ENCODE peak calls at places on chromosomes 7 and 10, in six cellular contexts. Y is PC-9; K is neuronal stem cell; A is CD8-positive, alpha-beta memory T cell; O is neural progenitor cell; Q is fibroblast of lung. E is an unnamed sample.

GRCh38 chr7:34748244-34749039 is 90.4 kb downstream of the NPSR1 start:
- DNase-seq in Y (peak; percentile 99), K (no peak), A (no peak), O (no peak), Q (peak; percentile 38), E (peak; percentile 18)

GRCh38 chr10:104472957-104473745 is 119.5 kb downstream of the CFAP58 start:
- DNase-seq in Y (no peak), K (no peak), A (no peak), O (no peak), Q (no peak), E (no peak)

GRCh38 chr7:24739306-24739705 is 18.0 kb downstream of the GSDME start:
- DNase-seq in Y (no peak), K (no peak), A (no peak), O (no peak), Q (no peak), E (no peak)

GRCh38 chr7:158255558-158255957 is 332.1 kb downstream of the PTPRN2 start:
- DNase-seq in Y (no peak), K (no peak), A (no peak), O (no peak), Q (no peak), E (no peak)

GRCh38 chr7:133056370-133057238 is 25.3 kb downstream of the CHCHD3 start:
- DNase-seq in Y (no peak), K (no peak), A (no peak), O (no peak), Q (no peak), E (no peak)

GRCh38 chr10:36373424-36374096 is 731.5 kb upstream of the FZD8 start:
- DNase-seq in Y (no peak), K (no peak), A (no peak), O (peak; percentile 5), Q (no peak), E (no peak)

GRCh38 chr7:154584352-154585252 is 418.3 kb downstream of the PAXIP1 start:
- DNase-seq in Y (no peak), K (no peak), A (no peak), O (peak; percentile 28), Q (no peak), E (no peak)

GRCh38 chr7:13144622-13145021 is 457.2 kb downstream of the ARL4A start:
- DNase-seq in Y (no peak), K (no peak), A (no peak), O (no peak), Q (peak; percentile 96), E (no peak)

GRCh38 chr10:124521429-124521871 is 59.8 kb downstream of the LHPP start:
- DNase-seq in Y (no peak), K (no peak), A (no peak), O (peak; percentile 1), Q (no peak), E (no peak)

GRCh38 chr10:24825551-24825950 is 101.9 kb upstream of the ARHGAP21 start:
- DNase-seq in Y (no peak), K (no peak), A (no peak), O (no peak), Q (peak; percentile 49), E (no peak)

GRCh38 chr7:109343662-109344061 is 774.0 kb downstream of the DNAJB9 start:
- DNase-seq in Y (no peak), K (no peak), A (no peak), O (no peak), Q (peak; percentile 5), E (no peak)

GRCh38 chr7:68699090-68699711 is 899.1 kb upstream of the AUTS2 start:
- DNase-seq in Y (peak; percentile 95), K (no peak), A (no peak), O (no peak), Q (peak; percentile 56), E (no peak)
- H3K4me3 ChIP-seq in Y (peak overlapping the region; percentile 5), K (no peak overlapping the region), A (no peak overlapping the region), O (no peak overlapping the region), Q (no peak overlapping the region), E (no peak overlapping the region)

GRCh38 chr7:16463520-16463919 is 2.0 kb downstream of the SOSTDC1 start:
- DNase-seq in Y (no peak), K (no peak), A (no peak), O (no peak), Q (no peak), E (no peak)
- H3K4me3 ChIP-seq in Y (no peak overlapping the region), K (peak overlapping the region; percentile 53), A (no peak overlapping the region), O (no peak overlapping the region), Q (no peak overlapping the region), E (no peak overlapping the region)

DNA sequence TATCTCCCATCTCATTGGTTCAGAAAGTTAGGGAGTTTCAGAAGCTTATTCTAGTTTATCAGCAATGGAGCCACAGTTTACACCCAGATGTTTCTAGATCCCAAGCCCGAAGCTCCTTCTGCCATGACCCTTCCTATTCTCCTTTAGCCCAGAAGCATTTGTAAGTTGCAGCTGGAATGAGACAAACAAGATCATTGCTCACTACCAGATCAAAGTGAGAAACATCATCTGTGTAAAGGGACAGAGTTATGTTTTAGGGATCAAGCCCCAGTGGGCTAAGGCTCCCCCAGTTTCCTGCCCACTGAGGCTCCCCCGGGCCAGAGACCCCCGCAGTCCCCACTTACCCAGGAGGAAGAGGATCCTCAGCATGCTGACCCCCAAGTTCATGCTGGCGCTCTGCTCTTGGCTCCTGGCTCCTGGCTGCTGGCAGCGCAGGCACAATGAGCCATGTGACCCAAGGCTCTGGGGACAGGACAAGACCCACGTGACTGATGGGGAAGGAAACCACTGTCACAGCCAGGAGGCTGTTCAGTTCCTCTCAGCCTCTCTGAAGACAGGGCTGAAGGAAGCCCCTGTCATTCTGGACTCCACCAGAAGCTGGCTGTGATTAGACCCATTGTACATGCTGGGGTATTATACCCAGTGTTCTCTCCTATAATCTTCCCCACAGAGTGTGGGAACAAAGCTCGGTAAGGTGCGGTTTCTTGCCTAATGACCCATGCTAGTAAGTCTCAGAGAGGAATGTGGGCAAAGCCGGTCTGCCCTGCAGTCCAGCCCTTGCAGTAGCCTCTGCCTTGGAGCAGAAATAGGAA is at the start of gene TMEM273:
- DNase-seq in Y (peak; percentile 94), K (no peak), A (no peak), O (peak; percentile 65), Q (no peak), E (no peak)
- H3K4me3 ChIP-seq in Y (no peak within 1 kb of the TSS), K (no peak within 1 kb of the TSS), A (peak within 1 kb of the TSS; percentile 27), O (no peak within 1 kb of the TSS), Q (no peak within 1 kb of the TSS), E (no peak within 1 kb of the TSS)

GRCh38 chr7:2353113-2353512 is 1.5 kb upstream of the EIF3B start:
- DNase-seq in Y (no peak), K (no peak), A (no peak), O (no peak), Q (no peak), E (no peak)
- H3K4me3 ChIP-seq in Y (peak overlapping the region; percentile 75), K (peak overlapping the region; percentile 97), A (no peak overlapping the region), O (peak overlapping the region; percentile 74), Q (peak overlapping the region; percentile 49), E (peak overlapping the region; percentile 56)

GRCh38 chr7:17544401-17544800 is 245.9 kb downstream of the AHR start:
- DNase-seq in Y (no peak), K (no peak), A (no peak), O (no peak), Q (no peak), E (no peak)

GRCh38 chr7:17548014-17548653 is 249.7 kb downstream of the AHR start:
- DNase-seq in Y (no peak), K (no peak), A (no peak), O (peak; percentile 60), Q (no peak), E (no peak)

GRCh38 chr7:17545348-17545747 is 246.9 kb downstream of the AHR start:
- DNase-seq in Y (no peak), K (no peak), A (no peak), O (no peak), Q (peak; percentile 43), E (no peak)

GRCh38 chr7:17549406-17549805 is 251.0 kb downstream of the AHR start:
- DNase-seq in Y (no peak), K (no peak), A (no peak), O (no peak), Q (no peak), E (no peak)

GRCh38 chr7:17546206-17546998 is 247.9 kb downstream of the AHR start:
- DNase-seq in Y (peak; percentile 66), K (no peak), A (no peak), O (no peak), Q (peak; percentile 90), E (no peak)
- H3K4me3 ChIP-seq in Y (no peak overlapping the region), K (no peak overlapping the region), A (no peak overlapping the region), O (no peak overlapping the region), Q (no peak overlapping the region), E (no peak overlapping the region)

GRCh38 chr7:70597071-70597470 is 534.9 kb upstream of the GALNT17 start:
- DNase-seq in Y (no peak), K (no peak), A (no peak), O (no peak), Q (no peak), E (no peak)
- H3K4me3 ChIP-seq in Y (no peak overlapping the region), K (peak overlapping the region; percentile 54), A (no peak overlapping the region), O (peak overlapping the region; percentile 69), Q (no peak overlapping the region), E (no peak overlapping the region)

GRCh38 chr7:47191316-47191715 is 390.6 kb downstream of the TNS3 start:
- DNase-seq in Y (no peak), K (no peak), A (no peak), O (no peak), Q (no peak), E (no peak)
- H3K4me3 ChIP-seq in Y (no peak overlapping the region), K (no peak overlapping the region), A (no peak overlapping the region), O (no peak overlapping the region), Q (no peak overlapping the region), E (no peak overlapping the region)

E was measured in HAP-1.